ENCODE peak calls at places on chromosomes 13 and 19, in four cellular contexts. P is stimulated activated CD4-positive, alpha-beta T cell treated with anti-CD3 and anti-CD28 coated beads, TNF-alpha, amount 100 ng/mL, for 1 hour; V is activated T-helper 1 cell treated with anti-CD3 and anti-CD28 coated beads, Interleukin-12 subunit alpha, Interleukin-12 subunit beta, Interleukin-2, Interleukin-4 antibody, amounts not matched to agents 30 ng/mL and 10 ng/mL and 1 ng/mL, durations not matched to agents 14 hours and 24 hours and 36 hours; H is NCI-H446. X is an unnamed sample.

GRCh38 chr13:109576331-109576813 is 210.0 kb downstream of the IRS2 start:
- DNase-seq in P (no peak), V (no peak), H (no peak), X (no peak)

GRCh38 chr13:100336795-100337516 is 248.1 kb downstream of the PCCA start:
- DNase-seq in P (no peak), V (no peak), H (no peak), X (peak; percentile 55)

GRCh38 chr13:101452519-101453485 is at the start of gene ITGBL1:
- DNase-seq in P (no peak), V (no peak), H (peak; percentile 42), X (peak; percentile 51)

GRCh38 chr19:1274081-1274851 is 1.1 kb upstream of the FAM174C start:
- DNase-seq in P (no peak), V (no peak), H (no peak), X (peak; percentile 74)

GRCh38 chr19:46394398-46394797 is 19.0 kb downstream of the CCDC8 start:
- DNase-seq in P (no peak), V (no peak), H (no peak), X (peak; percentile 42)

GRCh38 chr19:35354898-35355297 is 3.4 kb upstream of the FFAR3 start:
- DNase-seq in P (no peak), V (no peak), H (no peak), X (peak; percentile 15)

GRCh38 chr19:7860166-7860901 is 13.9 kb downstream of the PRR36 start:
- DNase-seq in P (no peak), V (no peak), H (no peak), X (no peak)

GRCh38 chr13:84417426-84417825 is 535.2 kb upstream of the SLITRK1 start:
- DNase-seq in P (no peak), V (no peak), H (no peak), X (no peak)

GRCh38 chr19:15769586-15769985 is 17.9 kb upstream of the OR10H5 start:
- DNase-seq in P (no peak), V (no peak), H (no peak), X (no peak)

GRCh38 chr19:48719263-48720171 is at the start of gene MAMSTR:
- DNase-seq in P (no peak), V (no peak), H (no peak), X (no peak)

GRCh38 chr13:44311011-44311481 is 62.6 kb upstream of the SERP2 start:
- DNase-seq in P (no peak), V (no peak), H (peak; percentile 92), X (no peak)